ENCODE peak calls at places on chromosomes 11 and 22, in nine cellular contexts. A, W, Y, O, P, D, J, X and V are unnamed samples.
A peak's percentile ranks its signal among the peaks of the same experiment; 100 is the strongest.

GRCh38 chr22:35457729-35458546 is 58.0 kb downstream of the MCM5 start:
- DNase-seq in D (no peak), X (no peak), J (no peak), W (no peak), Y (no peak), O (no peak), A (no peak), P (no peak), V (no peak)

GRCh38 chr11:115220423-115220822 is 283.8 kb downstream of the CADM1 start:
- DNase-seq in O (no peak), X (no peak), J (no peak), W (no peak), A (no peak), Y (no peak), P (no peak), D (no peak), V (no peak)

GRCh38 chr11:119347940-119348339 is 1.4 kb upstream of the MFRP start:
- DNase-seq in X (no peak), J (no peak), Y (no peak), P (no peak), W (no peak), O (peak; percentile 24), D (no peak), A (no peak), V (no peak)

GRCh38 chr11:68963779-68964178 is 17.0 kb downstream of the MRGPRD start:
- DNase-seq in A (no peak), O (peak; percentile 30), W (peak; percentile 42), D (no peak), J (no peak), Y (no peak), P (no peak), X (no peak), V (no peak)

GRCh38 chr11:106159846-106160245 is 82.4 kb downstream of the AASDHPPT start:
- DNase-seq in A (no peak), O (no peak), P (no peak), J (no peak), Y (no peak), X (no peak), D (no peak), W (no peak), V (no peak)

GRCh38 chr11:68021167-68021787 is 9.2 kb upstream of the NDUFS8 start:
- DNase-seq in A (peak; percentile 67), D (no peak), X (peak; percentile 59), O (peak; percentile 71), W (no peak), J (peak; percentile 72), P (peak; percentile 85), Y (no peak), V (no peak)

GRCh38 chr11:882593-882992 is 28.0 kb downstream of the CHID1 start:
- DNase-seq in W (no peak), A (no peak), J (no peak), D (no peak), O (no peak), P (no peak), Y (no peak), X (no peak), V (no peak)

GRCh38 chr22:37187552-37187890 is 526 bp downstream of the C1QTNF6 start:
- DNase-seq in O (no peak), Y (no peak), D (no peak), X (peak; percentile 45), A (no peak), J (peak; percentile 38), W (no peak), P (no peak), V (no peak)

GRCh38 chr22:50532824-50533344 is 3.1 kb upstream of the TYMP start:
- DNase-seq in O (no peak), Y (no peak), D (no peak), J (no peak), W (no peak), X (no peak), P (no peak), A (no peak), V (no peak)
- H3K4me3 ChIP-seq in O (no peak overlapping the region), Y (no peak overlapping the region), D (peak overlapping the region; percentile 78), J (no peak overlapping the region), W (no peak overlapping the region), X (peak overlapping the region; percentile 87), P (no peak overlapping the region), A (peak overlapping the region; percentile 66), V (no peak overlapping the region)

DNA sequence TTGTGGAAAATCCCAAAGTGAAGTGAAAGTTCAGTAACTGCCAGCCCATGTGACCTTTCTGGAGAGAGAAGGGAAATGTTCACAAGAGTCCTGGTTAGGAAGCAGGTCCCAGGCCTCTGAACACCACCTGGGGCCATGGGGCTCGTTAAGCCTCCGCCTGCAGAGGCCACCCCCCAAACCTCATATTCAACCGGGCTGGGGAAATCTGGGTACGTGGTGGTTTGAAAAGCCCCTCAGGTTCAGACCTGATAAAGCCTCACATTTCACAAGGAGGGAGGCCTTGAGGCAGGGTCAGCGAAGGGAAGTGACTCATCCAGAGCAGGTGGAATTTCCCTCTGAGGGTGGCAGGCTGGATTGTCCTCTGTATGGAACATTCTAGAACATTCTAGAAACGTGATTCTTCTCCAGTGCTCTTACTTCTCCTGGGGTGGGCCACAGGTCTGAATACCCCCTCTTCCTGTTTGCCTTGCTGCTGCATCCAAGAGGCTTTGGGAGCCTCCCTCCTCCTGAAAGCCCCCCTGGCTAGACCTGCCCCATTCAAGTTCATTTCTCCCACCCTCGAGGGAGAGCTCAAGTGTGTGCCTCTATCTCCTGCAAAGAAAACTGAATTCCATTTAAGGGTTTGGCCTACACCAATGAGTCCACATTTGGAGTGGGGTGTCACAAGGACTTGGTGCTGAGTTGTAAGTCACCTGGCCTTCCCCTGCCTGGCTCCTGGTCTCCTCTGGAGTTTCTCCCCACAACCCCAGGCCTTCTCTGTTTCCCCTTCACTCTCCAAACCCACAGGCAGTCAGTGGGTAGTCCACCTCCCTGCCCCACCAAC is 6.3 kb downstream of the FXYD2 start:
- DNase-seq in P (no peak), X (no peak), Y (no peak), O (peak; percentile 17), W (no peak), J (no peak), D (no peak), A (no peak), V (peak; percentile 61)
- H3K4me3 ChIP-seq in P (no peak overlapping the region), X (no peak overlapping the region), Y (no peak overlapping the region), O (no peak overlapping the region), W (no peak overlapping the region), J (no peak overlapping the region), D (no peak overlapping the region), A (no peak overlapping the region), V (no peak overlapping the region)

GRCh38 chr22:40345271-40345670 is 1.0 kb upstream of the ADSL start:
- DNase-seq in P (no peak), Y (no peak), D (no peak), A (no peak), O (no peak), W (no peak), J (no peak), X (peak; percentile 70), V (peak; percentile 20)
- H3K4me3 ChIP-seq in P (peak overlapping the region; percentile 74), Y (no peak overlapping the region), D (peak overlapping the region; percentile 75), A (peak overlapping the region; percentile 64), O (peak overlapping the region; percentile 73), W (no peak overlapping the region), J (peak overlapping the region; percentile 81), X (peak overlapping the region; percentile 79), V (peak overlapping the region; percentile 76)

GRCh38 chr22:46776876-46777608 is 14.6 kb downstream of the TBC1D22A start:
- DNase-seq in Y (no peak), P (no peak), A (no peak), X (peak; percentile 12), W (no peak), O (no peak), J (no peak), D (no peak), V (no peak)
- H3K4me3 ChIP-seq in Y (peak overlapping the region; percentile 22), P (no peak overlapping the region), A (no peak overlapping the region), X (no peak overlapping the region), W (no peak overlapping the region), O (no peak overlapping the region), J (no peak overlapping the region), D (no peak overlapping the region), V (no peak overlapping the region)

DNA sequence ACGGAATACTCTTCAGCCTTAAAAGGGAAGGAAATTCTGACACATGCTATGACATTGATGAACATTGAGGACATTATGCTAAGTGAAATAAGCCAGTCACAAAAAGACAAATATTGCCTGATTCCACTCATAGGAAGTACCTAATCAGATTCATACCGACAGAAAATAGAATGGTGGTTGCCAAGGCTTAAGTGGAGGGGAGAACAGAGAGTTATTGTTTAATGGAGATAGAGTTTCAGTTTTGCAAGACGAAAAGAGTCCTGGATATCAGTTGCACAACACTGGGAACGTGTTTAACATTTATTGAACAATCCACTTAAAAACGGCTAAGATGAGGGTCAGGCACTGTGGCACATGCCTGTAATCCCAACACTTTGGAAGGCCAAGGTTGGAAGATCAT is 45.6 kb upstream of the HIPK3 start:
- DNase-seq in D (no peak), Y (no peak), O (no peak), P (no peak), X (no peak), A (no peak), W (no peak), J (no peak), V (no peak)
- H3K4me3 ChIP-seq in D (no peak overlapping the region), Y (no peak overlapping the region), O (no peak overlapping the region), P (no peak overlapping the region), X (no peak overlapping the region), A (no peak overlapping the region), W (no peak overlapping the region), J (no peak overlapping the region), V (no peak overlapping the region)

GRCh38 chr11:65577756-65578109 is 1.9 kb downstream of the EHBP1L1 start:
- DNase-seq in D (no peak), W (no peak), Y (no peak), P (no peak), A (no peak), X (no peak), J (no peak), O (no peak), V (no peak)
- H3K4me3 ChIP-seq in D (peak overlapping the region; percentile 93), W (no peak overlapping the region), Y (peak overlapping the region; percentile 75), P (no peak overlapping the region), A (no peak overlapping the region), X (peak overlapping the region; percentile 81), J (peak overlapping the region; percentile 80), O (peak overlapping the region; percentile 81), V (peak overlapping the region; percentile 59)

GRCh38 chr11:10164621-10165020 is 129.4 kb downstream of the SBF2 start:
- DNase-seq in A (no peak), J (no peak), D (no peak), W (no peak), P (no peak), X (no peak), Y (no peak), O (no peak), V (no peak)
- H3K4me3 ChIP-seq in A (no peak overlapping the region), J (no peak overlapping the region), D (no peak overlapping the region), W (no peak overlapping the region), P (no peak overlapping the region), X (no peak overlapping the region), Y (no peak overlapping the region), O (no peak overlapping the region), V (no peak overlapping the region)